ENCODE peak calls at places on chromosomes 2 and 18, in eight cellular contexts. O is kidney, A is heart left ventricle, W is spleen, Z is uterus, S is GM12878, M is adipocyte, I is testis. P is an unnamed sample.

GRCh38 chr2:81876628-81877027 is 1572.1 kb upstream of the LRRTM1 start:
- DNase-seq in A (no peak), I (no peak), O (no peak), Z (no peak), M (no peak), W (no peak), S (no peak), P (no peak)

GRCh38 chr2:145595296-145595695 is 1075.4 kb upstream of the ZEB2 start:
- DNase-seq in S (no peak), M (no peak), W (no peak), O (no peak), I (no peak), Z (no peak), A (no peak), P (no peak)

GRCh38 chr2:215808996-215809395 is 204.4 kb downstream of the MREG start:
- DNase-seq in A (no peak), S (no peak), Z (no peak), I (no peak), M (no peak), O (no peak), W (no peak), P (no peak)

GRCh38 chr2:225274751-225275150 is 124.8 kb upstream of the NYAP2 start:
- DNase-seq in I (no peak), S (no peak), A (no peak), M (peak; percentile 17), Z (no peak), W (no peak), O (no peak), P (peak; percentile 71)

GRCh38 chr2:166067204-166067603 is 60.6 kb downstream of the SCN1A start:
- DNase-seq in O (no peak), Z (no peak), S (no peak), M (no peak), I (no peak), A (no peak), W (no peak), P (no peak)

GRCh38 chr2:241675885-241676284 is 10.7 kb downstream of the DTYMK start:
- DNase-seq in O (no peak), M (no peak), W (no peak), S (no peak), I (no peak), Z (no peak), A (no peak), P (no peak)

GRCh38 chr18:22470511-22471181 is 52.9 kb upstream of the CTAGE1 start:
- DNase-seq in S (no peak), A (no peak), M (peak; percentile 64), I (no peak), O (no peak), Z (no peak), W (no peak), P (peak; percentile 33)

GRCh38 chr2:236745420-236746210 is 176.0 kb downstream of the ACKR3 start:
- DNase-seq in W (no peak), S (no peak), A (no peak), Z (no peak), I (no peak), M (peak; percentile 91), O (no peak), P (no peak)

GRCh38 chr18:38297910-38298309 is 732.3 kb upstream of the CELF4 start:
- DNase-seq in I (no peak), O (no peak), S (no peak), W (no peak), M (no peak), A (no peak), Z (no peak), P (peak; percentile 46)

GRCh38 chr18:51630706-51631105 is 433.2 kb upstream of the MEX3C start:
- DNase-seq in I (no peak), A (no peak), W (no peak), S (peak; percentile 9), M (no peak), Z (no peak), O (no peak), P (no peak)

GRCh38 chr18:54647176-54647575 is 56.1 kb downstream of the DYNAP start:
- DNase-seq in I (no peak), O (no peak), A (no peak), W (no peak), M (peak; percentile 10), S (no peak), Z (no peak), P (no peak)

GRCh38 chr2:134283701-134284100 is 29.8 kb downstream of the MGAT5 start:
- DNase-seq in S (no peak), I (no peak), W (no peak), M (no peak), A (no peak), Z (no peak), O (no peak), P (no peak)

GRCh38 chr2:287471-287885 is 413 bp downstream of the ALKAL2 start:
- DNase-seq in W (no peak), Z (peak; percentile 45), A (peak; percentile 28), O (peak; percentile 70), I (peak; percentile 63), S (no peak), M (peak; percentile 58), P (no peak)

GRCh38 chr2:175575346-175576258 is 394.1 kb upstream of the ATP5MC3 start:
- DNase-seq in Z (no peak), A (no peak), W (no peak), O (no peak), M (no peak), I (no peak), S (peak; percentile 62), P (no peak)

GRCh38 chr2:288002-288742 is at the start of gene ALKAL2:
- DNase-seq in M (peak; percentile 51), W (no peak), A (no peak), I (no peak), O (peak; percentile 74), S (no peak), Z (peak; percentile 48), P (no peak)

GRCh38 chr2:207086136-207086535 is 79.6 kb downstream of the KLF7 start:
- DNase-seq in S (no peak), I (no peak), W (no peak), O (no peak), A (peak; percentile 34), Z (no peak), M (no peak), P (no peak)

GRCh38 chr18:13485604-13486003 is 240.8 kb downstream of the FAM210A start:
- DNase-seq in Z (no peak), W (no peak), O (no peak), M (no peak), I (no peak), A (no peak), S (no peak), P (no peak)

GRCh38 chr18:45997689-45998088 is 30.6 kb upstream of the EPG5 start:
- DNase-seq in I (no peak), W (no peak), O (no peak), Z (no peak), A (no peak), S (no peak), M (no peak), P (no peak)

GRCh38 chr2:220891405-220891804 is 680.7 kb downstream of the EPHA4 start:
- DNase-seq in A (no peak), S (no peak), I (no peak), Z (no peak), M (peak; percentile 79), W (no peak), O (no peak), P (no peak)

GRCh38 chr2:190722061-190722759 is 73.3 kb downstream of the NAB1 start:
- DNase-seq in Z (no peak), M (no peak), O (no peak), S (peak; percentile 79), W (no peak), I (no peak), A (no peak), P (no peak)

GRCh38 chr2:219475697-219476604 is 22.7 kb upstream of the GMPPA start:
- DNase-seq in A (peak; percentile 67), O (peak; percentile 87), M (peak; percentile 73), S (no peak), Z (peak; percentile 82), I (peak; percentile 85), W (no peak), P (peak; percentile 90)
- H3K4me3 ChIP-seq in A (no peak overlapping the region), O (no peak overlapping the region), M (no peak overlapping the region), S (no peak overlapping the region), Z (no peak overlapping the region), I (no peak overlapping the region), W (no peak overlapping the region), P (peak overlapping the region; percentile 30)

GRCh38 chr2:47747878-47748277 is 35.1 kb upstream of the MSH6 start:
- DNase-seq in W (no peak), M (no peak), A (no peak), O (no peak), Z (no peak), I (no peak), S (no peak), P (no peak)

GRCh38 chr2:47738331-47738730 is 44.6 kb upstream of the MSH6 start:
- DNase-seq in M (no peak), A (no peak), W (no peak), O (no peak), I (no peak), Z (no peak), S (no peak), P (no peak)

GRCh38 chr2:47741101-47741500 is 41.8 kb upstream of the MSH6 start:
- DNase-seq in A (no peak), M (no peak), I (no peak), Z (no peak), S (no peak), O (no peak), W (no peak), P (no peak)

GRCh38 chr2:47741637-47742036 is 41.3 kb upstream of the MSH6 start:
- DNase-seq in S (no peak), I (no peak), W (no peak), A (no peak), Z (no peak), M (no peak), O (no peak), P (no peak)

GRCh38 chr2:47744074-47744473 is 38.9 kb upstream of the MSH6 start:
- DNase-seq in Z (no peak), A (no peak), S (no peak), O (no peak), M (no peak), W (no peak), I (no peak), P (no peak)
- H3K9me3 ChIP-seq in Z (no peaks in the 10 kb centered on the region), A (no peaks in the 10 kb centered on the region), S (peaks cover 10% of the 10 kb centered on the region), O (no peaks in the 10 kb centered on the region), M (peaks cover 7% of the 10 kb centered on the region), W (peaks cover 26% of the 10 kb centered on the region), I (no peaks in the 10 kb centered on the region), P (no peaks in the 10 kb centered on the region)

GRCh38 chr18:9530226-9531009 is 55.1 kb downstream of the RALBP1 start:
- DNase-seq in O (no peak), M (no peak), I (no peak), A (no peak), S (no peak), Z (no peak), W (no peak), P (no peak)
- H3K4me3 ChIP-seq in O (no peak overlapping the region), M (no peak overlapping the region), I (no peak overlapping the region), A (no peak overlapping the region), S (no peak overlapping the region), Z (no peak overlapping the region), W (no peak overlapping the region), P (no peak overlapping the region)

GRCh38 chr2:4579977-4580376 is 876.6 kb downstream of the DCDC2C start:
- DNase-seq in S (no peak), Z (no peak), O (no peak), M (no peak), A (no peak), I (no peak), W (no peak), P (no peak)
- H3K9me3 ChIP-seq in S (no peaks in the 10 kb centered on the region), Z (no peaks in the 10 kb centered on the region), O (no peaks in the 10 kb centered on the region), M (peaks cover 10% of the 10 kb centered on the region), A (no peaks in the 10 kb centered on the region), I (no peaks in the 10 kb centered on the region), W (peaks cover 20% of the 10 kb centered on the region), P (no peaks in the 10 kb centered on the region)

P was measured in BE2C.